ENCODE peak calls at places on chromosome 7, in nine cellular contexts. One of them, this sample, is unnamed.

GRCh38 chr7:120731276-120731675 is 126.7 kb downstream of the TSPAN12 start:
- DNase-seq in retina: no peak
- DNase-seq in OCI-LY7: no peak
- DNase-seq in hepatocyte: no peak
- DNase-seq in sciatic nerve: no peak
- DNase-seq in mucosa of descending colon: no peak
- DNase-seq in NCI-H82: no peak
- DNase-seq in stimulated activated naive CD8-positive, alpha-beta T cell treated with anti-CD3 and anti-CD28 coated beads, Interleukin-15, Interleukin-2, amounts not matched to agents 100 U/mL and 50 U/mL, for 24 hours: no peak
- DNase-seq in hippocampal formation: no peak
- DNase-seq in this sample: no peak

GRCh38 chr7:133102276-133103060 is 20.6 kb upstream of the CHCHD3 start:
- DNase-seq in retina: no peak
- DNase-seq in sciatic nerve: no peak
- DNase-seq in hippocampal formation: no peak
- DNase-seq in OCI-LY7: no peak
- DNase-seq in stimulated activated naive CD8-positive, alpha-beta T cell treated with anti-CD3 and anti-CD28 coated beads, Interleukin-15, Interleukin-2, amounts not matched to agents 100 U/mL and 50 U/mL, for 24 hours: no peak
- DNase-seq in mucosa of descending colon: no peak
- DNase-seq in NCI-H82: no peak
- DNase-seq in hepatocyte: no peak
- DNase-seq in this sample: no peak

GRCh38 chr7:15954671-15955354 is 268.3 kb upstream of the MEOX2 start:
- DNase-seq in hippocampal formation: no peak
- DNase-seq in hepatocyte: no peak
- DNase-seq in sciatic nerve: no peak
- DNase-seq in OCI-LY7: no peak
- DNase-seq in mucosa of descending colon: no peak
- DNase-seq in NCI-H82: no peak
- DNase-seq in retina: no peak
- DNase-seq in stimulated activated naive CD8-positive, alpha-beta T cell treated with anti-CD3 and anti-CD28 coated beads, Interleukin-15, Interleukin-2, amounts not matched to agents 100 U/mL and 50 U/mL, for 24 hours: no peak
- DNase-seq in this sample: no peak

GRCh38 chr7:111312966-111313365 is 222.0 kb downstream of the LRRN3 start:
- DNase-seq in OCI-LY7: peak; percentile 1
- DNase-seq in hippocampal formation: no peak
- DNase-seq in sciatic nerve: no peak
- DNase-seq in NCI-H82: no peak
- DNase-seq in hepatocyte: peak; percentile 4
- DNase-seq in mucosa of descending colon: no peak
- DNase-seq in stimulated activated naive CD8-positive, alpha-beta T cell treated with anti-CD3 and anti-CD28 coated beads, Interleukin-15, Interleukin-2, amounts not matched to agents 100 U/mL and 50 U/mL, for 24 hours: no peak
- DNase-seq in retina: no peak
- DNase-seq in this sample: no peak

GRCh38 chr7:149854611-149855367 is 16.6 kb downstream of the ZNF862 start:
- DNase-seq in sciatic nerve: peak; percentile 64
- DNase-seq in retina: no peak
- DNase-seq in mucosa of descending colon: peak; percentile 81
- DNase-seq in hippocampal formation: no peak
- DNase-seq in OCI-LY7: peak; percentile 26
- DNase-seq in stimulated activated naive CD8-positive, alpha-beta T cell treated with anti-CD3 and anti-CD28 coated beads, Interleukin-15, Interleukin-2, amounts not matched to agents 100 U/mL and 50 U/mL, for 24 hours: no peak
- DNase-seq in NCI-H82: peak; percentile 92
- DNase-seq in hepatocyte: peak; percentile 84
- DNase-seq in this sample: no peak

GRCh38 chr7:30802812-30803211 is 31.6 kb downstream of the MINDY4 start:
- DNase-seq in stimulated activated naive CD8-positive, alpha-beta T cell treated with anti-CD3 and anti-CD28 coated beads, Interleukin-15, Interleukin-2, amounts not matched to agents 100 U/mL and 50 U/mL, for 24 hours: no peak
- DNase-seq in NCI-H82: no peak
- DNase-seq in sciatic nerve: no peak
- DNase-seq in mucosa of descending colon: no peak
- DNase-seq in hippocampal formation: no peak
- DNase-seq in retina: no peak
- DNase-seq in OCI-LY7: no peak
- DNase-seq in hepatocyte: no peak
- DNase-seq in this sample: no peak

GRCh38 chr7:32256376-32256775 is 186.2 kb upstream of the PDE1C start:
- DNase-seq in retina: no peak
- DNase-seq in OCI-LY7: no peak
- DNase-seq in sciatic nerve: no peak
- DNase-seq in hepatocyte: no peak
- DNase-seq in mucosa of descending colon: no peak
- DNase-seq in hippocampal formation: no peak
- DNase-seq in NCI-H82: peak; percentile 52
- DNase-seq in stimulated activated naive CD8-positive, alpha-beta T cell treated with anti-CD3 and anti-CD28 coated beads, Interleukin-15, Interleukin-2, amounts not matched to agents 100 U/mL and 50 U/mL, for 24 hours: no peak
- DNase-seq in this sample: no peak

GRCh38 chr7:24942226-24942625 is 37.8 kb downstream of the OSBPL3 start:
- DNase-seq in retina: no peak
- DNase-seq in stimulated activated naive CD8-positive, alpha-beta T cell treated with anti-CD3 and anti-CD28 coated beads, Interleukin-15, Interleukin-2, amounts not matched to agents 100 U/mL and 50 U/mL, for 24 hours: no peak
- DNase-seq in OCI-LY7: no peak
- DNase-seq in hippocampal formation: no peak
- DNase-seq in mucosa of descending colon: no peak
- DNase-seq in sciatic nerve: no peak
- DNase-seq in NCI-H82: no peak
- DNase-seq in hepatocyte: no peak
- DNase-seq in this sample: no peak

This sample was measured in kidney epithelial cell.